ENCODE peak calls at places on chromosomes 16 and 17, in six cellular contexts. One of them, this sample, is unnamed.

GRCh38 chr17:488993-489757 is 136.6 kb upstream of the RPH3AL start:
- DNase-seq in CD4-positive, alpha-beta T cell: peak; percentile 41
- DNase-seq in astrocyte of the spinal cord: peak; percentile 33
- DNase-seq in dorsolateral prefrontal cortex: no peak
- DNase-seq in neural crest cell: peak; percentile 5
- DNase-seq in fibroblast of mammary gland: no peak
- DNase-seq in this sample: peak; percentile 49

GRCh38 chr16:81376880-81377279 is 62.1 kb downstream of the GAN start:
- DNase-seq in fibroblast of mammary gland: peak; percentile 15
- DNase-seq in astrocyte of the spinal cord: no peak
- DNase-seq in neural crest cell: no peak
- DNase-seq in CD4-positive, alpha-beta T cell: no peak
- DNase-seq in dorsolateral prefrontal cortex: no peak
- DNase-seq in this sample: no peak

GRCh38 chr17:82241926-82242697 is 13.3 kb downstream of the SLC16A3 start:
- DNase-seq in neural crest cell: no peak
- DNase-seq in astrocyte of the spinal cord: no peak
- DNase-seq in dorsolateral prefrontal cortex: no peak
- DNase-seq in fibroblast of mammary gland: peak; percentile 64
- DNase-seq in CD4-positive, alpha-beta T cell: no peak
- DNase-seq in this sample: peak; percentile 52

GRCh38 chr17:40290629-40291296 is 3.1 kb downstream of the CDC6 start:
- DNase-seq in CD4-positive, alpha-beta T cell: no peak
- DNase-seq in dorsolateral prefrontal cortex: no peak
- DNase-seq in fibroblast of mammary gland: peak; percentile 93
- DNase-seq in neural crest cell: no peak
- DNase-seq in astrocyte of the spinal cord: peak; percentile 86
- DNase-seq in this sample: peak; percentile 40

GRCh38 chr17:45270828-45271418 is 9.0 kb upstream of the SPATA32 start:
- DNase-seq in fibroblast of mammary gland: no peak
- DNase-seq in astrocyte of the spinal cord: no peak
- DNase-seq in neural crest cell: peak; percentile 34
- DNase-seq in CD4-positive, alpha-beta T cell: peak; percentile 71
- DNase-seq in dorsolateral prefrontal cortex: no peak
- DNase-seq in this sample: no peak

GRCh38 chr16:88323546-88324330 is 59.0 kb upstream of the ZNF469 start:
- DNase-seq in neural crest cell: no peak
- DNase-seq in CD4-positive, alpha-beta T cell: no peak
- DNase-seq in fibroblast of mammary gland: no peak
- DNase-seq in astrocyte of the spinal cord: no peak
- DNase-seq in dorsolateral prefrontal cortex: no peak
- DNase-seq in this sample: no peak

GRCh38 chr16:3282103-3282746 is 1.1 kb upstream of the ZNF263 start:
- DNase-seq in neural crest cell: no peak
- DNase-seq in CD4-positive, alpha-beta T cell: no peak
- DNase-seq in fibroblast of mammary gland: no peak
- DNase-seq in astrocyte of the spinal cord: no peak
- DNase-seq in dorsolateral prefrontal cortex: no peak
- DNase-seq in this sample: no peak

GRCh38 chr17:69284646-69285045 is 42.3 kb downstream of the ABCA5 start:
- DNase-seq in astrocyte of the spinal cord: no peak
- DNase-seq in dorsolateral prefrontal cortex: no peak
- DNase-seq in neural crest cell: no peak
- DNase-seq in fibroblast of mammary gland: no peak
- DNase-seq in CD4-positive, alpha-beta T cell: no peak
- DNase-seq in this sample: no peak

GRCh38 chr17:63966646-63967265 is 6.0 kb downstream of the SCN4A start:
- DNase-seq in astrocyte of the spinal cord: no peak
- DNase-seq in CD4-positive, alpha-beta T cell: no peak
- DNase-seq in dorsolateral prefrontal cortex: no peak
- DNase-seq in fibroblast of mammary gland: no peak
- DNase-seq in neural crest cell: no peak
- DNase-seq in this sample: peak; percentile 58

GRCh38 chr16:72845322-72846020 is 202.5 kb downstream of the ZFHX3 start:
- DNase-seq in dorsolateral prefrontal cortex: no peak
- DNase-seq in CD4-positive, alpha-beta T cell: no peak
- DNase-seq in astrocyte of the spinal cord: no peak
- DNase-seq in fibroblast of mammary gland: no peak
- DNase-seq in neural crest cell: no peak
- DNase-seq in this sample: no peak

GRCh38 chr17:44220211-44221071 is 966 bp upstream of the UBTF start:
- DNase-seq in dorsolateral prefrontal cortex: peak; percentile 69
- DNase-seq in fibroblast of mammary gland: peak; percentile 41
- DNase-seq in CD4-positive, alpha-beta T cell: peak; percentile 61
- DNase-seq in astrocyte of the spinal cord: peak; percentile 44
- DNase-seq in neural crest cell: peak; percentile 29
- DNase-seq in this sample: peak; percentile 82

GRCh38 chr16:30904114-30904780 is 7.8 kb downstream of the CTF1 start:
- DNase-seq in neural crest cell: no peak
- DNase-seq in dorsolateral prefrontal cortex: no peak
- DNase-seq in astrocyte of the spinal cord: no peak
- DNase-seq in CD4-positive, alpha-beta T cell: no peak
- DNase-seq in fibroblast of mammary gland: no peak
- DNase-seq in this sample: peak; percentile 42

GRCh38 chr17:55159251-55159650 is 105.5 kb upstream of the HLF start:
- DNase-seq in CD4-positive, alpha-beta T cell: no peak
- DNase-seq in neural crest cell: no peak
- DNase-seq in dorsolateral prefrontal cortex: no peak
- DNase-seq in astrocyte of the spinal cord: peak; percentile 70
- DNase-seq in fibroblast of mammary gland: peak; percentile 44
- DNase-seq in this sample: no peak

GRCh38 chr16:67284699-67285646 is 5.6 kb downstream of the PLEKHG4 start:
- DNase-seq in dorsolateral prefrontal cortex: peak; percentile 55
- DNase-seq in fibroblast of mammary gland: peak; percentile 18
- DNase-seq in neural crest cell: peak; percentile 26
- DNase-seq in CD4-positive, alpha-beta T cell: no peak
- DNase-seq in astrocyte of the spinal cord: peak; percentile 32
- DNase-seq in this sample: no peak

GRCh38 chr17:81128774-81129173 is 36.5 kb upstream of the PVALEF start:
- DNase-seq in fibroblast of mammary gland: no peak
- DNase-seq in dorsolateral prefrontal cortex: peak; percentile 94
- DNase-seq in neural crest cell: no peak
- DNase-seq in astrocyte of the spinal cord: no peak
- DNase-seq in CD4-positive, alpha-beta T cell: no peak
- DNase-seq in this sample: no peak

GRCh38 chr17:17041018-17041521 is 1.2 kb upstream of the MPRIP start:
- DNase-seq in CD4-positive, alpha-beta T cell: no peak
- DNase-seq in astrocyte of the spinal cord: no peak
- DNase-seq in fibroblast of mammary gland: peak; percentile 57
- DNase-seq in dorsolateral prefrontal cortex: peak; percentile 63
- DNase-seq in neural crest cell: no peak
- DNase-seq in this sample: no peak

GRCh38 chr16:73065617-73066313 is 17.8 kb upstream of the ZFHX3 start:
- DNase-seq in dorsolateral prefrontal cortex: no peak
- DNase-seq in fibroblast of mammary gland: no peak
- DNase-seq in astrocyte of the spinal cord: no peak
- DNase-seq in CD4-positive, alpha-beta T cell: no peak
- DNase-seq in neural crest cell: no peak
- DNase-seq in this sample: no peak

GRCh38 chr16:27685802-27686201 is 135.9 kb downstream of the KATNIP start:
- DNase-seq in astrocyte of the spinal cord: peak; percentile 52
- DNase-seq in fibroblast of mammary gland: peak; percentile 81
- DNase-seq in dorsolateral prefrontal cortex: no peak
- DNase-seq in neural crest cell: no peak
- DNase-seq in CD4-positive, alpha-beta T cell: no peak
- DNase-seq in this sample: no peak

GRCh38 chr17:36128411-36128978 is 24.9 kb downstream of the CCL4 start:
- DNase-seq in fibroblast of mammary gland: no peak
- DNase-seq in astrocyte of the spinal cord: peak; percentile 77
- DNase-seq in CD4-positive, alpha-beta T cell: no peak
- DNase-seq in dorsolateral prefrontal cortex: no peak
- DNase-seq in neural crest cell: no peak
- DNase-seq in this sample: no peak

GRCh38 chr17:72667096-72668063 is 425.1 kb downstream of the SLC39A11 start:
- DNase-seq in CD4-positive, alpha-beta T cell: no peak
- DNase-seq in fibroblast of mammary gland: no peak
- DNase-seq in neural crest cell: no peak
- DNase-seq in astrocyte of the spinal cord: peak; percentile 40
- DNase-seq in dorsolateral prefrontal cortex: no peak
- DNase-seq in this sample: no peak

GRCh38 chr17:35981908-35982330 is 622 bp upstream of the CCL16 start:
- DNase-seq in astrocyte of the spinal cord: no peak
- DNase-seq in fibroblast of mammary gland: no peak
- DNase-seq in dorsolateral prefrontal cortex: no peak
- DNase-seq in CD4-positive, alpha-beta T cell: no peak
- DNase-seq in neural crest cell: no peak
- DNase-seq in this sample: no peak

GRCh38 chr17:61309857-61310256 is 89.8 kb upstream of the TBX2 start:
- DNase-seq in fibroblast of mammary gland: peak; percentile 94
- DNase-seq in astrocyte of the spinal cord: peak; percentile 85
- DNase-seq in CD4-positive, alpha-beta T cell: no peak
- DNase-seq in dorsolateral prefrontal cortex: no peak
- DNase-seq in neural crest cell: no peak
- DNase-seq in this sample: no peak

GRCh38 chr17:55750750-55751641 is at the start of gene PCTP:
- DNase-seq in CD4-positive, alpha-beta T cell: peak; percentile 80
- DNase-seq in fibroblast of mammary gland: peak; percentile 86
- DNase-seq in dorsolateral prefrontal cortex: peak; percentile 88
- DNase-seq in astrocyte of the spinal cord: peak; percentile 93
- DNase-seq in neural crest cell: peak; percentile 89
- DNase-seq in this sample: peak; percentile 91

DNA sequence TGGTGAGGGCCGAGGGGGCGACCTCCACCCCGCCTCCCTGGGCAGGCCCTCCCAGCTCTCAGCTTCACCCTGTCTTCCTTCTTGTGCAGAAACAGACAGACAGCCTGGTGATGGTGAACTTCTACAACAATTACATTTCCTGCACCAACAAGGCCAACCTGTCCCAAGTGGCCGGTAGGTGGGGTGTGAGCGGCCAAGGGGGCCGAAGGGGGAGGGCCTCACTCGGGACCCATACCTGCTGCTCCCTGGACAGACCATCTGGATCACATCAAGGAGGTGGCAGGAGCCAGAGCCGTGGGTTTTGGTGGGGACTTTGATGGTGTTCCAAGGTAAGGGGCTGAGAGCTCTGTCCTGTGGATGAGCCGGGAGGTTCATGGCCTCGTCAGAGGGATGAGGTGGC is 20.1 kb downstream of the CHMP1A start:
- DNase-seq in CD4-positive, alpha-beta T cell: no peak
- DNase-seq in neural crest cell: no peak
- DNase-seq in dorsolateral prefrontal cortex: no peak
- DNase-seq in astrocyte of the spinal cord: no peak
- DNase-seq in fibroblast of mammary gland: no peak
- DNase-seq in this sample: no peak
- TF ChIP-seq CTCF in CD4-positive, alpha-beta T cell: no peak
- TF ChIP-seq CTCF in neural crest cell: no peak
- TF ChIP-seq CTCF in dorsolateral prefrontal cortex: no peak
- TF ChIP-seq CTCF in astrocyte of the spinal cord: no peak
- TF ChIP-seq CTCF in fibroblast of mammary gland: no peak
- TF ChIP-seq CTCF in this sample: no peak

GRCh38 chr17:51734462-51734861 is 424.1 kb downstream of the CA10 start:
- DNase-seq in neural crest cell: no peak
- DNase-seq in CD4-positive, alpha-beta T cell: no peak
- DNase-seq in astrocyte of the spinal cord: no peak
- DNase-seq in dorsolateral prefrontal cortex: no peak
- DNase-seq in fibroblast of mammary gland: no peak
- DNase-seq in this sample: peak; percentile 5
- TF ChIP-seq CTCF in neural crest cell: peak; percentile 58
- TF ChIP-seq CTCF in CD4-positive, alpha-beta T cell: peak; percentile 13
- TF ChIP-seq CTCF in astrocyte of the spinal cord: peak; percentile 30
- TF ChIP-seq CTCF in dorsolateral prefrontal cortex: no peak
- TF ChIP-seq CTCF in fibroblast of mammary gland: peak; percentile 27
- TF ChIP-seq CTCF in this sample: peak; percentile 21

GRCh38 chr16:8854298-8854948 is 14.4 kb downstream of the CARHSP1 start:
- DNase-seq in neural crest cell: no peak
- DNase-seq in astrocyte of the spinal cord: no peak
- DNase-seq in fibroblast of mammary gland: no peak
- DNase-seq in dorsolateral prefrontal cortex: peak; percentile 38
- DNase-seq in CD4-positive, alpha-beta T cell: no peak
- DNase-seq in this sample: no peak

GRCh38 chr16:8855972-8856371 is 12.8 kb downstream of the CARHSP1 start:
- DNase-seq in fibroblast of mammary gland: no peak
- DNase-seq in astrocyte of the spinal cord: no peak
- DNase-seq in dorsolateral prefrontal cortex: no peak
- DNase-seq in CD4-positive, alpha-beta T cell: no peak
- DNase-seq in neural crest cell: no peak
- DNase-seq in this sample: no peak

GRCh38 chr16:8853611-8854010 is 15.2 kb downstream of the CARHSP1 start:
- DNase-seq in astrocyte of the spinal cord: no peak
- DNase-seq in dorsolateral prefrontal cortex: peak; percentile 27
- DNase-seq in fibroblast of mammary gland: no peak
- DNase-seq in neural crest cell: no peak
- DNase-seq in CD4-positive, alpha-beta T cell: no peak
- DNase-seq in this sample: no peak

GRCh38 chr16:8853150-8853549 is 15.7 kb downstream of the CARHSP1 start:
- DNase-seq in astrocyte of the spinal cord: no peak
- DNase-seq in CD4-positive, alpha-beta T cell: no peak
- DNase-seq in neural crest cell: no peak
- DNase-seq in dorsolateral prefrontal cortex: peak; percentile 13
- DNase-seq in fibroblast of mammary gland: no peak
- DNase-seq in this sample: no peak

DNA sequence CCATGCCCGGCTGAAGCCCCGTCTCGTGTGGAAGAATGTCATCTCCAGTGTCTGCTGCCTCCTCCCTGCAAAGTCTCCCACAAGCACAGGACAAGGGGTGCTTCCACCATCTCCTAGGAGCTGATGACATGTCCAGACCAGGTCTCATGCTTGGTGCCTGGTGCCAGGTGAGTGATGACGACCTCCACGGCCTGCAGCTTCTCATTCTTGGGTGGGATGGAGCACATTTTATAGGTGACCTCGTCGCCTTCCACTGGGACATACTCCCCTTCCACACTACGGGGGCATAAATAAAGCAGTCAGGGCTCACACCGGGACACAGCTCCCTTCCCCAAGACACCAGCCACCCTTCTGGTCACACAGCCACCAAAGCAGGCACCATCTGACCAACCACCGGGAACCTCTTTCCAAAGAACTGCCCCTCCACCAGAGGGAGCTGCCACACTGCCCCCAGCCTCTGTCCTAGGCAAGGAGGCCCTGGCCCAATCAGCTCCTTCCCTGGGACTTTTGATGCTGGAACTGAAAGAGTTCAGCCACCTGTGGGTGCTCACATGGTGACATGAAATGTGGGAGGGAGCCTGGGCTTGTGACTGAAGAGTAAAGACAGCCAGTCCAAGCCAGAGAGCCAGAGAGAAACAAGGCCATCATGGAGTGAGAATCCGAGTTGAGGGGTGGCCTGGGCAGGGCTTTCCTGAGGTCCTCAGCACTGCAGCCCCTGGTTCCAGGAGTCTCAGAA is 13.6 kb downstream of the CARHSP1 start:
- DNase-seq in fibroblast of mammary gland: no peak
- DNase-seq in dorsolateral prefrontal cortex: no peak
- DNase-seq in CD4-positive, alpha-beta T cell: no peak
- DNase-seq in neural crest cell: no peak
- DNase-seq in astrocyte of the spinal cord: no peak
- DNase-seq in this sample: no peak
- TF ChIP-seq CTCF in fibroblast of mammary gland: no peak
- TF ChIP-seq CTCF in dorsolateral prefrontal cortex: no peak
- TF ChIP-seq CTCF in CD4-positive, alpha-beta T cell: no peak
- TF ChIP-seq CTCF in neural crest cell: peak; percentile 34
- TF ChIP-seq CTCF in astrocyte of the spinal cord: peak; percentile 5
- TF ChIP-seq CTCF in this sample: no peak

GRCh38 chr16:24070851-24071250 is 185.3 kb upstream of the CACNG3 start:
- DNase-seq in fibroblast of mammary gland: peak; percentile 8
- DNase-seq in neural crest cell: peak; percentile 15
- DNase-seq in CD4-positive, alpha-beta T cell: no peak
- DNase-seq in astrocyte of the spinal cord: no peak
- DNase-seq in dorsolateral prefrontal cortex: no peak
- DNase-seq in this sample: peak; percentile 63
- TF ChIP-seq CTCF in fibroblast of mammary gland: peak; percentile 26
- TF ChIP-seq CTCF in neural crest cell: peak; percentile 68
- TF ChIP-seq CTCF in CD4-positive, alpha-beta T cell: no peak
- TF ChIP-seq CTCF in astrocyte of the spinal cord: peak; percentile 30
- TF ChIP-seq CTCF in dorsolateral prefrontal cortex: peak; percentile 57
- TF ChIP-seq CTCF in this sample: peak; percentile 69